ENCODE peak calls at places on chromosomes 11 and 22, in five cellular contexts. S, T, Z, C and H are unnamed samples.

GRCh38 chr11:1343391-1344055 is 34.1 kb upstream of the TOLLIP start:
- DNase-seq in S (no peak), T (no peak), Z (no peak), C (no peak), H (peak; percentile 38)

GRCh38 chr11:125188021-125188420 is 23.5 kb downstream of the PKNOX2 start:
- DNase-seq in S (no peak), T (no peak), Z (no peak), C (no peak), H (no peak)

GRCh38 chr11:3042496-3043314 is 14.5 kb downstream of the CARS1 start:
- DNase-seq in S (no peak), T (no peak), Z (no peak), C (no peak), H (no peak)

GRCh38 chr11:32172771-32173170 is 81.9 kb downstream of the RCN1 start:
- DNase-seq in S (peak; percentile 2), T (no peak), Z (no peak), C (no peak), H (no peak)

GRCh38 chr22:49305966-49306631 is 521.6 kb downstream of the BRD1 start:
- DNase-seq in S (no peak), T (no peak), Z (no peak), C (no peak), H (peak; percentile 19)

GRCh38 chr22:40665312-40665711 is 14.0 kb upstream of the MCHR1 start:
- DNase-seq in S (no peak), T (no peak), Z (no peak), C (no peak), H (no peak)

GRCh38 chr11:121671276-121672168 is 218.8 kb upstream of the SORL1-AS1 start:
- DNase-seq in S (no peak), T (no peak), Z (no peak), C (no peak), H (no peak)

GRCh38 chr11:65849771-65850216 is 8.2 kb downstream of the CFL1 start:
- DNase-seq in S (no peak), T (no peak), Z (no peak), C (no peak), H (no peak)